ENCODE peak calls at places on chromosomes 16 and 17, in six cellular contexts. One of them, this sample, is unnamed.

GRCh38 chr17:45645330-45645729 is 138.8 kb upstream of the CRHR1 start:
- DNase-seq in AG04450: no peak
- DNase-seq in esophagus muscularis mucosa: no peak
- DNase-seq in left lung: no peak
- DNase-seq in right cardiac atrium: no peak
- DNase-seq in breast epithelium: no peak
- DNase-seq in this sample: no peak

GRCh38 chr17:75270218-75270965 is 639 bp downstream of the MIF4GD start:
- DNase-seq in AG04450: no peak
- DNase-seq in esophagus muscularis mucosa: no peak
- DNase-seq in left lung: peak; percentile 91
- DNase-seq in right cardiac atrium: peak; percentile 86
- DNase-seq in breast epithelium: peak; percentile 66
- DNase-seq in this sample: no peak

GRCh38 chr16:10039220-10040096 is 142.8 kb downstream of the GRIN2A start:
- DNase-seq in AG04450: no peak
- DNase-seq in esophagus muscularis mucosa: no peak
- DNase-seq in left lung: no peak
- DNase-seq in right cardiac atrium: peak; percentile 66
- DNase-seq in breast epithelium: no peak
- DNase-seq in this sample: no peak

GRCh38 chr17:43813386-43813785 is 19.6 kb downstream of the MPP3 start:
- DNase-seq in AG04450: no peak
- DNase-seq in esophagus muscularis mucosa: no peak
- DNase-seq in left lung: no peak
- DNase-seq in right cardiac atrium: no peak
- DNase-seq in breast epithelium: no peak
- DNase-seq in this sample: peak; percentile 16

GRCh38 chr17:50619489-50619888 is 15.2 kb upstream of the ABCC3 start:
- DNase-seq in AG04450: no peak
- DNase-seq in esophagus muscularis mucosa: no peak
- DNase-seq in left lung: peak; percentile 32
- DNase-seq in right cardiac atrium: peak; percentile 38
- DNase-seq in breast epithelium: no peak
- DNase-seq in this sample: no peak

GRCh38 chr17:74149597-74150427 is 53.7 kb upstream of the RPL38 start:
- DNase-seq in AG04450: no peak
- DNase-seq in esophagus muscularis mucosa: peak; percentile 21
- DNase-seq in left lung: no peak
- DNase-seq in right cardiac atrium: no peak
- DNase-seq in breast epithelium: no peak
- DNase-seq in this sample: peak; percentile 47

GRCh38 chr16:84065536-84066132 is 23.0 kb upstream of the SLC38A8 start:
- DNase-seq in AG04450: peak; percentile 18
- DNase-seq in esophagus muscularis mucosa: no peak
- DNase-seq in left lung: no peak
- DNase-seq in right cardiac atrium: no peak
- DNase-seq in breast epithelium: no peak
- DNase-seq in this sample: no peak

GRCh38 chr17:19311421-19312215 is 50.9 kb downstream of the B9D1 start:
- DNase-seq in AG04450: no peak
- DNase-seq in esophagus muscularis mucosa: no peak
- DNase-seq in left lung: no peak
- DNase-seq in right cardiac atrium: no peak
- DNase-seq in breast epithelium: no peak
- DNase-seq in this sample: no peak

GRCh38 chr16:86772671-86773338 is 194.5 kb downstream of the FOXL1 start:
- DNase-seq in AG04450: peak; percentile 7
- DNase-seq in esophagus muscularis mucosa: no peak
- DNase-seq in left lung: no peak
- DNase-seq in right cardiac atrium: peak; percentile 26
- DNase-seq in breast epithelium: peak; percentile 73
- DNase-seq in this sample: no peak

GRCh38 chr17:43753488-43754129 is 5.0 kb downstream of the SOST start:
- DNase-seq in AG04450: no peak
- DNase-seq in esophagus muscularis mucosa: no peak
- DNase-seq in left lung: no peak
- DNase-seq in right cardiac atrium: no peak
- DNase-seq in breast epithelium: no peak
- DNase-seq in this sample: no peak

GRCh38 chr17:64174686-64175456 is 44.9 kb upstream of the ERN1 start:
- DNase-seq in AG04450: no peak
- DNase-seq in esophagus muscularis mucosa: no peak
- DNase-seq in left lung: no peak
- DNase-seq in right cardiac atrium: no peak
- DNase-seq in breast epithelium: no peak
- DNase-seq in this sample: peak; percentile 81

GRCh38 chr17:12990926-12991325 is 26.9 kb downstream of the ELAC2 start:
- DNase-seq in AG04450: no peak
- DNase-seq in esophagus muscularis mucosa: no peak
- DNase-seq in left lung: no peak
- DNase-seq in right cardiac atrium: no peak
- DNase-seq in breast epithelium: no peak
- DNase-seq in this sample: no peak

GRCh38 chr16:75653926-75654325 is 6.4 kb downstream of the TERF2IP start:
- DNase-seq in AG04450: peak; percentile 11
- DNase-seq in esophagus muscularis mucosa: no peak
- DNase-seq in left lung: no peak
- DNase-seq in right cardiac atrium: no peak
- DNase-seq in breast epithelium: no peak
- DNase-seq in this sample: no peak

GRCh38 chr17:82949361-82949760 is 109.5 kb upstream of the ZNF750 start:
- DNase-seq in AG04450: no peak
- DNase-seq in esophagus muscularis mucosa: no peak
- DNase-seq in left lung: peak; percentile 53
- DNase-seq in right cardiac atrium: no peak
- DNase-seq in breast epithelium: no peak
- DNase-seq in this sample: no peak

GRCh38 chr16:65763640-65764305 is 602.7 kb upstream of the CDH5 start:
- DNase-seq in AG04450: no peak
- DNase-seq in esophagus muscularis mucosa: no peak
- DNase-seq in left lung: no peak
- DNase-seq in right cardiac atrium: no peak
- DNase-seq in breast epithelium: no peak
- DNase-seq in this sample: no peak

GRCh38 chr16:51762081-51762995 is 611.3 kb upstream of the SALL1 start:
- DNase-seq in AG04450: peak; percentile 53
- DNase-seq in esophagus muscularis mucosa: peak; percentile 91
- DNase-seq in left lung: peak; percentile 91
- DNase-seq in right cardiac atrium: peak; percentile 90
- DNase-seq in breast epithelium: peak; percentile 47
- DNase-seq in this sample: no peak

GRCh38 chr17:8753976-8754440 is 4.3 kb downstream of the SPDYE4 start:
- DNase-seq in AG04450: no peak
- DNase-seq in esophagus muscularis mucosa: no peak
- DNase-seq in left lung: no peak
- DNase-seq in right cardiac atrium: no peak
- DNase-seq in breast epithelium: no peak
- DNase-seq in this sample: no peak

GRCh38 chr16:89655062-89655643 is 2.4 kb downstream of the CHMP1A start:
- DNase-seq in AG04450: no peak
- DNase-seq in esophagus muscularis mucosa: no peak
- DNase-seq in left lung: no peak
- DNase-seq in right cardiac atrium: no peak
- DNase-seq in breast epithelium: no peak
- DNase-seq in this sample: no peak

DNA sequence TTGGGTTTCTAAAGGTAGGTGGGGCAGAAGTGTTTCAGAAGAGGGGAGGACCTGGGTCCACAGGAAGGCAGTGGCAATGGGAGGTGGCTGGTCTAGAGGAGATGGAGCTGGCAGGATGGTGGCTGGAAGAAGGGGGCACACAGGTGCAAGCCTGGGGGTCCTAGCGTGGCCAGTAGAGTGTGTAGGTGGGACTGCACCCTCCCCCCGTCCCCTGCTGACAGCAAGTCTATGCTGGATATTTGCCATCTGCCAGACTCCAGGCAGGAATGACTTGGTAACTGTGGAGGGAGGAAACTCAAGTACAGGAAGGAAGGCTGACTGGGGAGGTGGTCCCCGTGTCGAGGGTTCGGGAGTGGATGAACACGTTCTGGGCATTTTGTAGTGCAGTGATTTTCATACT is 8.6 kb downstream of the MED9 start:
- DNase-seq in AG04450: no peak
- DNase-seq in esophagus muscularis mucosa: no peak
- DNase-seq in left lung: no peak
- DNase-seq in right cardiac atrium: no peak
- DNase-seq in breast epithelium: no peak
- DNase-seq in this sample: no peak
- H3K4me3 ChIP-seq in AG04450: no peak overlapping the region
- H3K4me3 ChIP-seq in esophagus muscularis mucosa: no peak overlapping the region
- H3K4me3 ChIP-seq in left lung: no peak overlapping the region
- H3K4me3 ChIP-seq in right cardiac atrium: no peak overlapping the region
- H3K4me3 ChIP-seq in breast epithelium: no peak overlapping the region
- H3K4me3 ChIP-seq in this sample: no peak overlapping the region

GRCh38 chr16:81181013-81181720 is 57.3 kb upstream of the BCO1 start:
- DNase-seq in AG04450: peak; percentile 89
- DNase-seq in esophagus muscularis mucosa: peak; percentile 94
- DNase-seq in left lung: no peak
- DNase-seq in right cardiac atrium: peak; percentile 90
- DNase-seq in breast epithelium: peak; percentile 88
- DNase-seq in this sample: no peak
- H3K27ac ChIP-seq in AG04450: peak overlapping the region; percentile 78
- H3K27ac ChIP-seq in esophagus muscularis mucosa: peak overlapping the region; percentile 61
- H3K27ac ChIP-seq in left lung: peak overlapping the region; percentile 53
- H3K27ac ChIP-seq in right cardiac atrium: peak overlapping the region; percentile 98
- H3K27ac ChIP-seq in breast epithelium: peak overlapping the region; percentile 87
- H3K27ac ChIP-seq in this sample: peak overlapping the region; percentile 84

GRCh38 chr17:68599873-68600122 is 1.4 kb downstream of the FAM20A start:
- DNase-seq in AG04450: no peak
- DNase-seq in esophagus muscularis mucosa: peak; percentile 80
- DNase-seq in left lung: peak; percentile 62
- DNase-seq in right cardiac atrium: peak; percentile 55
- DNase-seq in breast epithelium: no peak
- DNase-seq in this sample: no peak

GRCh38 chr17:68598074-68598473 is 3.1 kb downstream of the FAM20A start:
- DNase-seq in AG04450: no peak
- DNase-seq in esophagus muscularis mucosa: peak; percentile 42
- DNase-seq in left lung: no peak
- DNase-seq in right cardiac atrium: no peak
- DNase-seq in breast epithelium: no peak
- DNase-seq in this sample: no peak

GRCh38 chr17:68598545-68598961 is 2.6 kb downstream of the FAM20A start:
- DNase-seq in AG04450: no peak
- DNase-seq in esophagus muscularis mucosa: no peak
- DNase-seq in left lung: no peak
- DNase-seq in right cardiac atrium: no peak
- DNase-seq in breast epithelium: no peak
- DNase-seq in this sample: no peak

GRCh38 chr17:68600123-68600880 is 865 bp downstream of the FAM20A start:
- DNase-seq in AG04450: no peak
- DNase-seq in esophagus muscularis mucosa: peak; percentile 88
- DNase-seq in left lung: peak; percentile 90
- DNase-seq in right cardiac atrium: peak; percentile 83
- DNase-seq in breast epithelium: no peak
- DNase-seq in this sample: no peak

DNA sequence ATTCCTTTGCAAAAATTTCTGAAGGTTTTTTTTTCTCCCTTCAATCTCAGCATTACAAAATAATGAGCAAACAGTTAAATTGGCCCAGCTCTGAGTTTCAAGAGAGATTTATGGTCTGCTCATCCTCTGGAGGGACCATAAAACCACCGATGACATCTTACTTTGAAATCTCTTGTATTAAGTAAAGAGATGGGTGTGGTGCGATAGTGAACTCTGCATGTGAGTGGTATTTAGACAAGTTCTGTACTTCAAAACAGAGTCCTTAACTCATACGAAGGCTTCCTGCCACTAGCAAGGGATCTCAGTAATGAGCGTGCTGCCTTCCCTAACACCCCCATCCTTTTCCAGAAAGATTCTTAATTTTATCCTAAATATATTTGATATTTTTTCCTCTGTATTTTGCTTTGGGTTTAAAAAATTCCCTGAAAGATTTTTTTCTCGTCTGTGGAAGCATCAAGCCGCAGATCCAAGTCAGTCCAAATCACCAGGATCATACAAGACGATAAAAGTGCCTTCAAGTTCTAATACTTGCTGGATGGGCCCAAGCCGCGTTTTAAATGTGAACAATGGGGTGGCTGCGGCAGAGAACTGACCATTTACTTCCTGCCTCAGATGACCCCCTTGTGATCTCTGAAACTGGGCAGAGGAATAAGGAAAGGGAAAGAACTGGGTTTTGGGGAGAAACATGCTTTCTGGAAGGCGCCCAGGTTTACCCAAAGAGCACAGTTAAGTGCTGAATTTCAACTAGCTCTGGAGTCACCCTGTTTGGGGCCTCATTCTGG is 1.9 kb downstream of the FAM20A start:
- DNase-seq in AG04450: no peak
- DNase-seq in esophagus muscularis mucosa: peak; percentile 77
- DNase-seq in left lung: no peak
- DNase-seq in right cardiac atrium: no peak
- DNase-seq in breast epithelium: no peak
- DNase-seq in this sample: no peak
- H3K4me3 ChIP-seq in AG04450: no peak overlapping the region
- H3K4me3 ChIP-seq in esophagus muscularis mucosa: peak overlapping the region; percentile 57
- H3K4me3 ChIP-seq in left lung: peak overlapping the region; percentile 66
- H3K4me3 ChIP-seq in right cardiac atrium: peak overlapping the region; percentile 82
- H3K4me3 ChIP-seq in breast epithelium: peak overlapping the region; percentile 86
- H3K4me3 ChIP-seq in this sample: peak overlapping the region; percentile 74

GRCh38 chr16:8887952-8888560 is 5.9 kb downstream of the LITAFD start:
- DNase-seq in AG04450: no peak
- DNase-seq in esophagus muscularis mucosa: no peak
- DNase-seq in left lung: no peak
- DNase-seq in right cardiac atrium: peak; percentile 89
- DNase-seq in breast epithelium: no peak
- DNase-seq in this sample: no peak

GRCh38 chr16:8887438-8887765 is 5.3 kb downstream of the LITAFD start:
- DNase-seq in AG04450: no peak
- DNase-seq in esophagus muscularis mucosa: no peak
- DNase-seq in left lung: no peak
- DNase-seq in right cardiac atrium: peak; percentile 48
- DNase-seq in breast epithelium: no peak
- DNase-seq in this sample: no peak

GRCh38 chr16:8886593-8887437 is 4.7 kb downstream of the LITAFD start:
- DNase-seq in AG04450: no peak
- DNase-seq in esophagus muscularis mucosa: no peak
- DNase-seq in left lung: no peak
- DNase-seq in right cardiac atrium: peak; percentile 18
- DNase-seq in breast epithelium: no peak
- DNase-seq in this sample: no peak

GRCh38 chr16:8882725-8883377 is 700 bp downstream of the LITAFD start:
- DNase-seq in AG04450: no peak
- DNase-seq in esophagus muscularis mucosa: no peak
- DNase-seq in left lung: no peak
- DNase-seq in right cardiac atrium: peak; percentile 23
- DNase-seq in breast epithelium: no peak
- DNase-seq in this sample: no peak

GRCh38 chr16:8885674-8886592 is 3.8 kb downstream of the LITAFD start:
- DNase-seq in AG04450: no peak
- DNase-seq in esophagus muscularis mucosa: no peak
- DNase-seq in left lung: no peak
- DNase-seq in right cardiac atrium: peak; percentile 60
- DNase-seq in breast epithelium: no peak
- DNase-seq in this sample: no peak
- H3K27ac ChIP-seq in AG04450: peak overlapping the region; percentile 91
- H3K27ac ChIP-seq in esophagus muscularis mucosa: no peak overlapping the region
- H3K27ac ChIP-seq in left lung: no peak overlapping the region
- H3K27ac ChIP-seq in right cardiac atrium: no peak overlapping the region
- H3K27ac ChIP-seq in breast epithelium: no peak overlapping the region
- H3K27ac ChIP-seq in this sample: no peak overlapping the region

This sample was measured in vagina.